ENCODE peak calls at places on chromosomes 2 and 18, in six cellular contexts. O, W, T, X, F and B are unnamed samples.

GRCh38 chr2:53473236-53473635 is 294.4 kb upstream of the CHAC2 start:
- DNase-seq in O (no peak), W (no peak), T (no peak), X (no peak), F (no peak), B (no peak)

GRCh38 chr2:218003994-218004419 is 1.2 kb upstream of the TNS1 start:
- DNase-seq in O (peak), W (no peak), T (peak), X (peak), F (peak), B (no peak)

GRCh38 chr2:97844311-97844859 is 131.0 kb downstream of the ZAP70 start:
- DNase-seq in O (no peak), W (no peak), T (peak), X (no peak), F (no peak), B (no peak)

GRCh38 chr2:173307287-173307686 is 47.4 kb upstream of the CDCA7 start:
- DNase-seq in O (no peak), W (no peak), T (no peak), X (no peak), F (no peak), B (no peak)

GRCh38 chr2:158685646-158686045 is 109.5 kb upstream of the DAPL1 start:
- DNase-seq in O (no peak), W (no peak), T (no peak), X (no peak), F (no peak), B (no peak)

GRCh38 chr2:222930862-222931261 is 70.0 kb downstream of the ACSL3 start:
- DNase-seq in O (no peak), W (peak), T (peak), X (no peak), F (no peak), B (no peak)

GRCh38 chr18:6747646-6748045 is 18.1 kb downstream of the ARHGAP28 start:
- DNase-seq in O (no peak), W (peak), T (peak), X (peak), F (peak), B (no peak)

GRCh38 chr18:41265047-41265446 is 690.0 kb upstream of the PIK3C3 start:
- DNase-seq in O (no peak), W (no peak), T (peak), X (no peak), F (no peak), B (no peak)

GRCh38 chr2:100752628-100753333 is 67.2 kb upstream of the NPAS2 start:
- DNase-seq in O (no peak), W (peak), T (peak), X (peak), F (peak), B (no peak)

GRCh38 chr2:218898109-218898878 is 17.6 kb downstream of the WNT10A start:
- DNase-seq in O (peak), W (no peak), T (peak), X (peak), F (peak), B (peak)

GRCh38 chr2:151634726-151635467 is 99.4 kb downstream of the NEB start:
- DNase-seq in O (no peak), W (no peak), T (no peak), X (no peak), F (no peak), B (no peak)

GRCh38 chr2:119649364-119649917 is 29.6 kb upstream of the TMEM177 start:
- DNase-seq in O (no peak), W (peak), T (peak), X (no peak), F (no peak), B (no peak)

GRCh38 chr18:35326695-35327387 is 17.4 kb downstream of the ZNF24 start:
- DNase-seq in O (no peak), W (no peak), T (no peak), X (no peak), F (no peak), B (no peak)

GRCh38 chr2:191302459-191303155 is 57.4 kb downstream of the MYO1B start:
- DNase-seq in O (no peak), W (no peak), T (no peak), X (no peak), F (no peak), B (peak)

GRCh38 chr2:235227607-235228006 is 266.2 kb upstream of the AGAP1 start:
- DNase-seq in O (no peak), W (no peak), T (no peak), X (no peak), F (no peak), B (no peak)

GRCh38 chr18:8706981-8707940 is 1.9 kb downstream of the MTCL1 start:
- DNase-seq in O (peak), W (peak), T (peak), X (peak), F (peak), B (no peak)

GRCh38 chr2:29561241-29562027 is 360.0 kb downstream of the ALK start:
- DNase-seq in O (no peak), W (no peak), T (no peak), X (no peak), F (no peak), B (no peak)

GRCh38 chr18:42281124-42281523 is 326.1 kb downstream of the PIK3C3 start:
- DNase-seq in O (no peak), W (no peak), T (no peak), X (no peak), F (no peak), B (no peak)

GRCh38 chr18:50880108-50880465 is 1.2 kb downstream of the ME2 start:
- DNase-seq in O (no peak), W (no peak), T (no peak), X (no peak), F (no peak), B (no peak)

GRCh38 chr2:79723830-79724229 is 211.0 kb downstream of the CTNNA2 start:
- DNase-seq in O (no peak), W (peak), T (peak), X (peak), F (peak), B (no peak)

GRCh38 chr2:96103388-96103705 is 13.0 kb downstream of the ADRA2B start:
- DNase-seq in O (no peak), W (no peak), T (no peak), X (no peak), F (no peak), B (no peak)

GRCh38 chr2:212777020-212777491 is 238.5 kb upstream of the ERBB4 start:
- DNase-seq in O (no peak), W (peak), T (peak), X (peak), F (peak), B (no peak)

GRCh38 chr18:36530676-36531405 is 233.3 kb downstream of the FHOD3 start:
- DNase-seq in O (no peak), W (no peak), T (no peak), X (no peak), F (no peak), B (no peak)

GRCh38 chr2:240412211-240412830 is 23.1 kb upstream of the GPC1 start:
- DNase-seq in O (peak), W (no peak), T (no peak), X (no peak), F (no peak), B (no peak)

GRCh38 chr2:210399440-210400041 is 77.0 kb downstream of the LANCL1 start:
- DNase-seq in O (no peak), W (peak), T (peak), X (no peak), F (no peak), B (no peak)

GRCh38 chr2:239157766-239158165 is 243.1 kb downstream of the HDAC4 start:
- DNase-seq in O (no peak), W (peak), T (no peak), X (no peak), F (peak), B (no peak)

GRCh38 chr18:60693426-60693825 is 320.9 kb upstream of the MC4R start:
- DNase-seq in O (no peak), W (peak), T (no peak), X (no peak), F (no peak), B (no peak)

GRCh38 chr18:9401166-9401565 is 66.6 kb downstream of the TWSG1 start:
- DNase-seq in O (no peak), W (no peak), T (no peak), X (no peak), F (no peak), B (no peak)

GRCh38 chr2:10242451-10242850 is 60.3 kb upstream of the HPCAL1 start:
- DNase-seq in O (no peak), W (no peak), T (no peak), X (no peak), F (no peak), B (no peak)

GRCh38 chr2:208820289-208820688 is 413.7 kb downstream of the PTH2R start:
- DNase-seq in O (no peak), W (peak), T (no peak), X (no peak), F (no peak), B (no peak)

GRCh38 chr2:134845719-134846118 is 7.3 kb downstream of the ACMSD start:
- DNase-seq in O (no peak), W (peak), T (peak), X (peak), F (peak), B (no peak)

GRCh38 chr2:241576293-241576654 is 17.7 kb downstream of the BOK start:
- DNase-seq in O (no peak), W (no peak), T (no peak), X (no peak), F (no peak), B (no peak)